ENCODE peak calls at places on chromosomes 12 and 14, in nine cellular contexts. Z is T1000; Q is NCI-H2029; N is NCI-H1092; X is activated CD4-positive, alpha-beta T cell treated with anti-CD3 and anti-CD28 coated beads, Interleukin-2, amount 50 U/mL, for 4 hours; D is fibroblast of lung; U is stimulated activated CD8-positive, alpha-beta memory T cell treated with anti-CD3 and anti-CD28 coated beads, Interleukin-7, amount 100 ng/mL, for 24 hours; O is HFFc6; T is adipocyte. B is an unnamed sample.

GRCh38 chr12:49537231-49537708 is 1.6 kb upstream of the KCNH3 start:
- DNase-seq in Z (no peak), Q (no peak), N (no peak), X (no peak), D (no peak), U (no peak), O (no peak), T (peak), B (no peak)

GRCh38 chr14:65849558-65849957 is 437.0 kb downstream of the FUT8 start:
- DNase-seq in Z (no peak), Q (no peak), N (peak), X (no peak), D (no peak), U (no peak), O (no peak), T (no peak), B (no peak)

GRCh38 chr12:107461222-107461980 is 224.2 kb upstream of the PWP1 start:
- DNase-seq in Z (peak), Q (peak), N (peak), X (no peak), D (peak), U (no peak), O (peak), T (peak), B (no peak)

GRCh38 chr12:91224411-91224810 is 41.8 kb upstream of the DCN start:
- DNase-seq in Z (no peak), Q (no peak), N (no peak), X (no peak), D (no peak), U (no peak), O (no peak), T (peak), B (no peak)

GRCh38 chr12:30882706-30883105 is 43.8 kb upstream of the TSPAN11 start:
- DNase-seq in Z (no peak), Q (no peak), N (no peak), X (no peak), D (no peak), U (no peak), O (no peak), T (no peak), B (no peak)

GRCh38 chr12:49876070-49876469 is 27.6 kb downstream of the FAIM2 start:
- DNase-seq in Z (no peak), Q (no peak), N (no peak), X (no peak), D (no peak), U (no peak), O (no peak), T (no peak), B (no peak)

GRCh38 chr14:56059054-56059453 is 59.2 kb upstream of the PELI2 start:
- DNase-seq in Z (no peak), Q (no peak), N (no peak), X (no peak), D (no peak), U (no peak), O (no peak), T (no peak), B (peak)

GRCh38 chr14:58298880-58299664 is 717 bp downstream of the ARID4A start:
- DNase-seq in Z (no peak), Q (no peak), N (no peak), X (peak), D (no peak), U (peak), O (no peak), T (peak), B (no peak)

GRCh38 chr12:28780096-28780495 is 369.0 kb upstream of the FAR2 start:
- DNase-seq in Z (peak), Q (no peak), N (no peak), X (no peak), D (peak), U (no peak), O (no peak), T (no peak), B (peak)

GRCh38 chr14:31829256-31829923 is 247.7 kb upstream of the ARHGAP5 start:
- DNase-seq in Z (no peak), Q (no peak), N (no peak), X (no peak), D (peak), U (no peak), O (peak), T (peak), B (peak)

GRCh38 chr14:74506408-74506807 is 12.8 kb downstream of the ISCA2 start:
- DNase-seq in Z (no peak), Q (no peak), N (no peak), X (no peak), D (no peak), U (no peak), O (no peak), T (no peak), B (no peak)

GRCh38 chr14:93318927-93319326 is 13.9 kb downstream of the BTBD7 start:
- DNase-seq in Z (no peak), Q (no peak), N (no peak), X (no peak), D (peak), U (no peak), O (peak), T (peak), B (peak)

GRCh38 chr12:94134226-94134795 is 14.1 kb upstream of the PLXNC1 start:
- DNase-seq in Z (no peak), Q (peak), N (peak), X (no peak), D (peak), U (no peak), O (peak), T (peak), B (peak)

GRCh38 chr14:65019944-65020566 is 33.4 kb downstream of the FNTB start:
- DNase-seq in Z (no peak), Q (peak), N (peak), X (no peak), D (peak), U (no peak), O (peak), T (peak), B (peak)

GRCh38 chr12:15001733-15002471 is 29.1 kb downstream of the PDE6H start:
- DNase-seq in Z (no peak), Q (no peak), N (peak), X (no peak), D (peak), U (no peak), O (no peak), T (peak), B (peak)

GRCh38 chr14:68469208-68469713 is 323.6 kb downstream of the ZFP36L1 start:
- DNase-seq in Z (no peak), Q (no peak), N (no peak), X (no peak), D (no peak), U (no peak), O (no peak), T (no peak), B (no peak)

GRCh38 chr14:65492277-65492676 is 79.7 kb downstream of the FUT8 start:
- DNase-seq in Z (no peak), Q (no peak), N (no peak), X (no peak), D (no peak), U (no peak), O (no peak), T (no peak), B (no peak)

GRCh38 chr12:18415227-18415626 is 153.9 kb downstream of the PIK3C2G start:
- DNase-seq in Z (no peak), Q (no peak), N (no peak), X (no peak), D (no peak), U (no peak), O (no peak), T (no peak), B (no peak)